ENCODE peak calls at places on chromosome 19, in six cellular contexts. B, C, P, Q, W and A are unnamed samples.

GRCh38 chr19:6644796-6645195 is 25.2 kb downstream of the TNFSF14 start:
- DNase-seq in P (no peak), B (no peak), Q (no peak), W (no peak), C (no peak), A (no peak)

GRCh38 chr19:32809254-32809653 is 60.3 kb downstream of the SLC7A9 start:
- DNase-seq in B (no peak), C (no peak), P (no peak), Q (no peak), W (no peak), A (no peak)

GRCh38 chr19:27975419-27976005 is 1237.4 kb downstream of the UQCRFS1 start:
- DNase-seq in C (no peak), B (no peak), P (no peak), Q (no peak), W (no peak), A (no peak)

GRCh38 chr19:32630338-32630737 is 44.6 kb downstream of the ANKRD27 start:
- DNase-seq in B (no peak), P (no peak), W (no peak), C (no peak), Q (peak; percentile 59), A (no peak)

GRCh38 chr19:19068659-19069509 is 5.1 kb downstream of the SLC25A42 start:
- DNase-seq in B (no peak), Q (no peak), W (no peak), P (no peak), C (no peak), A (no peak)

GRCh38 chr19:47660435-47660832 is 51.5 kb downstream of the BICRA start:
- DNase-seq in P (no peak), B (no peak), W (no peak), C (no peak), Q (no peak), A (no peak)

GRCh38 chr19:48806518-48806817 is 4.4 kb downstream of the BCAT2 start:
- DNase-seq in P (no peak), Q (peak; percentile 93), B (no peak), C (no peak), W (peak; percentile 37), A (no peak)

GRCh38 chr19:35764432-35765315 is 6.7 kb downstream of the PROSER3 start:
- DNase-seq in B (no peak), W (no peak), C (no peak), Q (no peak), P (no peak), A (no peak)

GRCh38 chr19:11921852-11922495 is 2.9 kb upstream of the ZNF700 start:
- DNase-seq in C (no peak), P (no peak), B (no peak), Q (no peak), W (no peak), A (no peak)